ENCODE peak calls at places on chromosomes 11 and 22, in seven cellular contexts. R is lung; P is GM06990; U is effector memory CD4-positive, alpha-beta T cell; J is HFF-Myc; I is neuronal stem cell; D is BE2C. X is an unnamed sample.

GRCh38 chr11:134233729-134234179 is 9.3 kb downstream of the VPS26B start:
- DNase-seq in I (no peak), J (no peak), D (no peak), P (no peak), R (no peak), U (no peak), X (no peak)

GRCh38 chr22:46416537-46417267 is 81.2 kb downstream of the TRMU start:
- DNase-seq in D (no peak), I (no peak), R (no peak), U (no peak), J (no peak), P (no peak), X (no peak)

GRCh38 chr22:24550902-24551229 is 4.1 kb downstream of the GUCD1 start:
- DNase-seq in I (no peak), D (no peak), U (no peak), R (no peak), J (no peak), P (no peak), X (no peak)

GRCh38 chr11:115134886-115135285 is 369.3 kb downstream of the CADM1 start:
- DNase-seq in P (no peak), U (no peak), D (no peak), I (no peak), J (no peak), R (no peak), X (no peak)

GRCh38 chr11:33471541-33471940 is 214.4 kb downstream of the HIPK3 start:
- DNase-seq in D (no peak), J (no peak), U (no peak), I (no peak), P (no peak), R (no peak), X (no peak)

GRCh38 chr22:47161631-47162030 is 399.2 kb downstream of the TBC1D22A start:
- DNase-seq in P (no peak), J (no peak), R (no peak), I (no peak), D (peak), U (no peak), X (no peak)

GRCh38 chr11:13007702-13008435 is 1.2 kb upstream of the RASSF10 start:
- DNase-seq in I (no peak), R (no peak), U (no peak), P (no peak), D (no peak), J (no peak), X (no peak)

GRCh38 chr11:46676436-46677158 is 23.8 kb downstream of the ARHGAP1 start:
- DNase-seq in P (no peak), J (no peak), I (no peak), U (no peak), R (no peak), D (no peak), X (no peak)

GRCh38 chr11:35253237-35253636 is 114.3 kb downstream of the CD44 start:
- DNase-seq in J (no peak), I (no peak), P (no peak), U (no peak), D (no peak), R (no peak), X (no peak)

GRCh38 chr22:40329021-40329456 is 17.3 kb upstream of the ADSL start:
- DNase-seq in R (no peak), I (no peak), U (no peak), D (no peak), P (no peak), J (no peak), X (no peak)

DNA sequence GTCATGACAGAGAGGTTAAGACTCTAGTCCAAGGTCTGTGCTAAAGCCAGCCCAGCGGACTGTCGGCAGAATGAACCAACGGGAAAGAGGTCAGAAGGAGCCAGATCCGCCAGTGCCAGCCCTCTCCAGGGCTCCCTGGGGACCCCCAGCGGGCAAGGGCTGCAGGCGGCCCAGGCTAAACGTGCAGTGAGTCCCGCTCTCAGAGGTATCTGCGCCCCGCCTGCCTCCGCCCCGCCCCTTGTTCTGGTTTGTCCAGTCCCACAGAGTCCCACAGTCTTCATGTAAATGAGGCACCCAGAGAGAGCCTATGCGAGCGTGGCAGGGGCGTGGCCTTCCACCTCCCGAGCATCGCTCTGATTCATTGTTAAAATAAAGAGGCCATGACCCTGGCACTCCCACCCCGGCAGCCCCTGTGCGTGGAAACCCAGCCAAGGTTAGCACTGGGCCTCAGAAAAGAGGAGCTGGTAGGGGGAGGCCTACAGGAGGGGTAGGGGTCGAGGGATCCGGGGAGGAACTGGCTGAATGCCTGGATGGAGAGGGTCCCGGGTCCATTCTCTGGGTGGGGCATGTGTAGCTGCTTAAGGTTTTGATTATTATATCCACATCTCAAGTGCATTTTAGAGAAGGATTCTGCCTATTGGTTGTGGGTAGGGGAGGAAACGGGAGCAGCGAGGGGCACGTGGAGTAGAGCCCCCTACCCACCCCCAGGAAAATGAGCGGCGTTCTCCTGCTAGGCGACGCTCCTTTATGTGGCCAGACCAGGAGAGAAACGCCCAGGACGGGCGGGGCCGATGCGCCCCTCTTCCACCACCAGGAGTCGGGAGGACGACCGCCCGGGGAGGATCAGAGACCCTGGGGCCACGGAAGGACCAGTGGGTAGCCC is at the start of gene TRIOBP:
- DNase-seq in R (peak), D (peak), J (peak), P (peak), U (peak), I (peak), X (peak)
- H3K4me3 ChIP-seq in R (no peak), D (peak), J (no peak), P (no peak), U (no peak), I (peak), X (no peak)

GRCh38 chr11:635945-636510 is 1.0 kb upstream of the DRD4 start:
- DNase-seq in R (no peak), D (no peak), I (no peak), U (no peak), J (no peak), P (no peak), X (no peak)

GRCh38 chr11:638616-639323 is 1.7 kb downstream of the DRD4 start:
- DNase-seq in I (peak), P (no peak), J (no peak), U (no peak), D (no peak), R (no peak), X (no peak)

GRCh38 chr11:637593-638507 is 781 bp downstream of the DRD4 start:
- DNase-seq in J (no peak), I (peak), U (no peak), R (no peak), D (no peak), P (no peak), X (no peak)

GRCh38 chr11:637333-637592 is 194 bp downstream of the DRD4 start:
- DNase-seq in P (no peak), R (no peak), D (no peak), U (no peak), J (no peak), I (no peak), X (no peak)

DNA sequence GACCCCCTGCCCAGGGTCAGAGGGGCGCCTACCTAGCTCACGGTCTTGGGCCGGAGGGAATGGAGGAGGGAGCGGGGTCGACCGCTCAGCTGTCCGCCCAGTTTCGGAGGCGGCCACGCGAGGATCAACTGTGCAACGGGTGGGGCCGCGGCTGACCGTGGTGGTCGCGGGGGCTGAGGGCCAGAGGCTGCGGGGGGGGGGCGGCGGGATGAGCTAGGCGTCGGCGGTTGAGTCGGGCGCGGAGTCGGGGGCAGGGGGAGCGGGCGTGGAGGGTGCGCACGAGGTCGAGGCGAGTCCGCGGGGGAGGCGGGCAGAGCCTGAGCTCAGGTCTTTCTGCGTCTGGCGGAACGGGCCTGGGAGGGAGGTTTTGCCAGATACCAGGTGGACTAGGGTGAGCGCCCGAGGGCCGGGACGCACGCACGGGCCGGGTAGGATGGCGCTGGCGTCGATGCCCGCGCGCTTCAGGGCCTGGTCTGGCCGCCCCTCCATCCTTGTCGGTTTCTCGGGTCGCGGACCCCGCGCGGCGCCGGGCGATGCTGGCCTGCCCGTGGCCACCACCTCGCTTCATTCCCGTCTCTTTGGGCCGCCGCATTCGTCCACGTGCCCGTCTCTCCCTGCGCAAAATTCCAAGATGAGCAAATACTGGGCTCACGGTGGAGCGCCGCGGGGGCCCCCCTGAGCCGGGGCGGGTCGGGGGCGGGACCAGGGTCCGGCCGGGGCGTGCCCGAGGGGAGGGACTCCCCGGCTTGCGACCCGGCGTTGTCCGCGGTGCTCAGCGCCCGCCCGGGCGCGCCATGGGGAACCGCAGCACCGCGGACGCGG is at the start of gene DRD4:
- DNase-seq in J (no peak), P (no peak), U (no peak), I (peak), R (no peak), D (no peak), X (no peak)
- H3K4me3 ChIP-seq in J (no peak), P (no peak), U (no peak), I (no peak), R (no peak), D (no peak), X (no peak)

DNA sequence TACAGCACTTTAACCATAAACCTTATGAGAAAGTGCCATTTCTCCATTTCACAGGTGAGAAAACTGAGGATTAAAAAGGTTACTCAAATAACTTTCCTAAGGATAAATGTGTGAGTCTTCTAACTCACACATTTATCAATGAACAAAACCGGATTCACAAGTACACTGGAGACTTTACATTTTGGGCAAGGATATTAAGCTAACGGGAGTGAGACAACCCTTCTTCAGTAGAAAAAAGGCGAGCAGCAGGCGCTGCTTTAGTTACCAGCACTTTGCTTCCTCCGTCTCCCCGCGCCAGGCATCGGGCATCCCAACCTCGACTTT is 356 bp upstream of the TTC12 start:
- DNase-seq in J (no peak), R (no peak), U (no peak), I (no peak), P (no peak), D (no peak), X (no peak)
- H3K4me3 ChIP-seq in J (peak), R (peak), U (peak), I (peak), P (peak), D (peak), X (peak)

GRCh38 chr22:49632199-49633009 is 195.3 kb downstream of the BRD1 start:
- DNase-seq in U (no peak), R (peak), J (no peak), I (peak), P (no peak), D (peak), X (no peak)
- H3K4me3 ChIP-seq in U (no peak), R (no peak), J (no peak), I (peak), P (no peak), D (peak), X (no peak)

GRCh38 chr11:111530091-111530490 is 10.4 kb upstream of the LAYN start:
- DNase-seq in I (no peak), U (no peak), D (no peak), P (no peak), J (no peak), R (no peak), X (no peak)
- H3K4me3 ChIP-seq in I (no peak), U (no peak), D (no peak), P (no peak), J (no peak), R (no peak), X (no peak)

DNA sequence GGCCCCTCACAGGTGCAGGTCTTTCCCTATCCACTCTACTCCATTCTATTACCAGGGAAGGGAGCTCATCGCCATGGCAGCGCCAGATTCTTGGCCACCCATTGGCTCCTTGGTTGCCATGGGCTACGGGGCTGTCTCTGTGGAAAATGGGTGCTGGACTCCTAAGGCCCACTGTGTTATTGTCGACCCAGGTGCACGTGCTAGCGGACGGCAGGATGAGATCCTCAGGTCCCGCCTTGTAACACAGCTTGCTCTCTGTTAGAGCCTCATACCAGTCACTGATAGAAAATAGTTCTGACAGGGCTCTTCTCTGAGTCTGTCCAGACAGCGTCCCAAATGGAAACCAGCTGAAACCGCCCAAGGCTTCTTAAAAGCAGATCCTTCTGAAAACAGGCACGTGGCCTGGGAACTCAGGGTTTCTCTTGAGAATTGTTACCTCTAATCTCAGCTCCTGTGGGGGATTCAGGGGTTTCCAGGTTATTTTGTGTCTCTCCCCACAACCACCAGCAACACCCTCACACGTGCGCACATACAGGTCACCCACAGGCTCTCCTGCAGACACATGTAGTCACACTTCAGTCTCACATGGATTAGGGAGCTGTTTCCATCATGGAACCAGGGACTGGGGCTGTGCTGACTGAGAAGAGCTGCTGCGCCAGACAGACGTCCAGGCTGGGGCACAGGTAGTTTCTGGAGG is 1.5 kb downstream of the TUB start:
- DNase-seq in P (no peak), I (peak), D (peak), R (no peak), U (no peak), J (peak), X (no peak)
- H3K4me3 ChIP-seq in P (no peak), I (peak), D (peak), R (no peak), U (no peak), J (peak), X (no peak)